ENCODE peak calls at places on chromosomes 12 and 14, in five cellular contexts. Z is NCI-H510A treated with DMSO at 0.1 percent for 48 hours, A is left ventricle myocardium inferior, Y is AG08396, H is NCI-H226. X is an unnamed sample.

GRCh38 chr14:42004321-42004720 is 397.6 kb downstream of the LRFN5 start:
- DNase-seq in Y (no peak), Z (no peak), H (no peak), A (no peak), X (no peak)

GRCh38 chr14:94646481-94646880 is 34.3 kb downstream of the SERPINA3 start:
- DNase-seq in Y (peak), Z (no peak), H (no peak), A (no peak), X (no peak)

GRCh38 chr14:86790408-86791364 is 1202.3 kb downstream of the GALC start:
- DNase-seq in A (no peak), Y (no peak), H (no peak), Z (no peak), X (no peak)

GRCh38 chr14:106201376-106201775 is 675.0 kb downstream of the TMEM121 start:
- DNase-seq in H (no peak), A (no peak), Y (no peak), Z (no peak), X (no peak)

GRCh38 chr12:122059203-122059960 is 19.2 kb upstream of the MLXIP start:
- DNase-seq in H (no peak), Z (no peak), Y (no peak), A (no peak), X (no peak)

GRCh38 chr12:23884909-23885308 is 64.6 kb downstream of the SOX5 start:
- DNase-seq in Y (no peak), A (no peak), Z (no peak), H (no peak), X (no peak)

GRCh38 chr12:54371328-54372112 is 7.2 kb upstream of the GPR84 start:
- DNase-seq in A (peak), H (peak), Z (no peak), Y (no peak), X (no peak)

GRCh38 chr12:21823581-21823980 is 49.1 kb upstream of the KCNJ8 start:
- DNase-seq in H (no peak), Z (no peak), A (peak), Y (peak), X (no peak)

GRCh38 chr12:42444192-42444943 is 118.4 kb downstream of the PPHLN1 start:
- DNase-seq in A (no peak), H (peak), Y (no peak), Z (no peak), X (no peak)

GRCh38 chr14:52012635-52013034 is 23.3 kb downstream of the RTRAF start:
- DNase-seq in H (no peak), Y (no peak), A (peak), Z (no peak), X (no peak)

GRCh38 chr12:70982991-70983390 is 62.5 kb upstream of the PTPRR start:
- DNase-seq in Z (no peak), H (no peak), Y (no peak), A (no peak), X (peak)

GRCh38 chr12:3841783-3842182 is 31.4 kb downstream of the PARP11 start:
- DNase-seq in Z (no peak), H (no peak), Y (no peak), A (no peak), X (no peak)